ENCODE peak calls at places on chromosomes 5 and 9, in six cellular contexts. D is fibroblast of lung, U is neural progenitor cell, G is left ventricle myocardium inferior, A is A549, X is pancreas. O is an unnamed sample.
A peak's percentile ranks its signal among the peaks of the same experiment; 100 is the strongest.

GRCh38 chr5:149739371-149739770 is 9.3 kb downstream of the PPARGC1B start:
- DNase-seq in A (no peak), U (no peak), X (no peak), D (no peak), G (no peak), O (no peak)

GRCh38 chr9:6598249-6598725 is 47.2 kb downstream of the GLDC start:
- DNase-seq in U (no peak), D (peak; percentile 42), X (no peak), A (no peak), G (no peak), O (no peak)

GRCh38 chr9:100583019-100583802 is 5.3 kb downstream of the CAVIN4 start:
- DNase-seq in U (no peak), G (no peak), X (no peak), A (no peak), D (no peak), O (no peak)

GRCh38 chr9:82558855-82559615 is 503.9 kb downstream of the RASEF start:
- DNase-seq in X (no peak), D (peak; percentile 9), G (no peak), U (no peak), A (no peak), O (no peak)

GRCh38 chr5:172727551-172727950 is 43.4 kb downstream of the DUSP1 start:
- DNase-seq in X (no peak), U (no peak), D (no peak), G (no peak), A (no peak), O (no peak)

GRCh38 chr5:999724-1000123 is 8.9 kb upstream of the NKD2 start:
- DNase-seq in U (no peak), X (peak; percentile 1), G (no peak), A (no peak), D (no peak), O (no peak)

GRCh38 chr9:124810513-124811355 is 33.8 kb downstream of the OLFML2A start:
- DNase-seq in G (no peak), A (peak; percentile 80), U (peak; percentile 76), X (no peak), D (peak; percentile 79), O (no peak)

GRCh38 chr5:54785729-54786548 is 199.5 kb downstream of the ESM1 start:
- DNase-seq in A (no peak), X (peak; percentile 69), U (no peak), G (peak; percentile 60), D (peak; percentile 44), O (peak; percentile 31)

GRCh38 chr5:21152611-21153010 is 1164.6 kb upstream of the CDH18 start:
- DNase-seq in G (no peak), A (peak; percentile 58), D (peak; percentile 92), X (no peak), U (no peak), O (peak; percentile 96)

GRCh38 chr9:38020251-38021076 is 48.6 kb downstream of the SHB start:
- DNase-seq in A (no peak), U (no peak), X (no peak), G (no peak), D (no peak), O (no peak)

GRCh38 chr9:38024036-38024681 is 44.9 kb downstream of the SHB start:
- DNase-seq in A (peak; percentile 42), G (no peak), X (no peak), D (peak; percentile 69), U (peak; percentile 63), O (peak; percentile 84)

GRCh38 chr9:38023661-38024035 is 45.4 kb downstream of the SHB start:
- DNase-seq in U (no peak), D (no peak), X (no peak), G (no peak), A (no peak), O (no peak)

GRCh38 chr9:38022995-38023394 is 46.0 kb downstream of the SHB start:
- DNase-seq in A (no peak), G (no peak), X (peak; percentile 72), D (no peak), U (no peak), O (no peak)

GRCh38 chr9:38022203-38022602 is 46.8 kb downstream of the SHB start:
- DNase-seq in G (no peak), U (no peak), D (no peak), A (no peak), X (no peak), O (no peak)
- H3K27ac ChIP-seq in G (no peak overlapping the region), U (no peak overlapping the region), D (no peak overlapping the region), A (peak overlapping the region; percentile 97), X (peak overlapping the region; percentile 51), O (no peak overlapping the region)

GRCh38 chr5:134541736-134542376 is 16.4 kb downstream of the JADE2 start:
- DNase-seq in G (peak; percentile 55), U (peak; percentile 94), D (peak; percentile 71), X (peak; percentile 68), A (no peak), O (no peak)

GRCh38 chr5:134547579-134547978 is 22.1 kb downstream of the JADE2 start:
- DNase-seq in X (peak; percentile 68), U (no peak), G (peak; percentile 33), A (no peak), D (peak; percentile 94), O (peak; percentile 29)

GRCh38 chr5:134547999-134548626 is 22.6 kb downstream of the JADE2 start:
- DNase-seq in A (no peak), G (peak; percentile 10), U (no peak), X (no peak), D (no peak), O (no peak)

GRCh38 chr5:134543820-134544692 is 18.6 kb downstream of the JADE2 start:
- DNase-seq in U (no peak), A (no peak), G (peak; percentile 15), D (no peak), X (no peak), O (no peak)

DNA sequence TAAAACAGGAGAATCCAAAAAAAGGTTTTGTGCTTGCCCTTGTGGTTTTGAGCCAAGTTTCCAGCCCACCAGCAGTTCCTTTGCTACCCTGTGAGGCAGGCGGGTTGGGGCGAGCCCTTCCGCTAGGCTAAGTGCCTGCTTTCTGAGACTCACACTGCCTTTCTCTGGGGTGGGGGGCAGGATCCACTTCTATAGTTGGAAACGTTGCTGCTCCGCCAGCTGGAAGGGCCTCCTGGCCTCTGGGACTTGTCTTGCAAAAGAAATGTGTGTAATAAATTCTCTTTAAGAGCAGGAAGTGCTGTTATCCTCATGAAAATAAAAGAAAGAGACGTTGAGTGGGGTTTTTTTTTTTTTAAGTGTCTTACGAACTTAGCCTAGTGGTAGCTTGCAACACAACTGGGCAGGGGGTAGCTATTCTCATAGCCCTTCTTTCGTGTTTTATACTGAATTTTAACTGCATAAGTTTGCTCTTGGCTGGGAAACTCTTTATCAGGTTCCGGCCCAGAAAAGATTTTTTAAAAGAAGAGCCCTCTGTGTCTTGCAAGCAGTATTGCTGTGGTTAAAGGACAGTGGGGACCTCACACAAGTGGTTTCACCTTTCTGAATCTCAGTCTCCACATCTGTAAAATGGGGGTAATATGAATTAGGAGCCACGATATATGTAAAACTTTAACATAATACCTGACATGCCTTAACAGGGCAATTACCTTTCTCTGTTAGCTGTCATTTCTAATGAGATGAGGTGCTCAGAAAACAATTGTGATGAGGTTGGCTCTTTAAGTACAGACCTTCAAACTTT is 19.8 kb downstream of the JADE2 start:
- DNase-seq in G (peak; percentile 79), D (peak; percentile 66), A (no peak), X (no peak), U (no peak), O (peak; percentile 71)
- H3K4me1 ChIP-seq in G (peaks cover 86% of the 10 kb centered on the region), D (peaks cover 29% of the 10 kb centered on the region), A (peaks cover 27% of the 10 kb centered on the region), X (no peaks in the 10 kb centered on the region), U (peaks cover 12% of the 10 kb centered on the region), O (peaks cover 33% of the 10 kb centered on the region)

DNA sequence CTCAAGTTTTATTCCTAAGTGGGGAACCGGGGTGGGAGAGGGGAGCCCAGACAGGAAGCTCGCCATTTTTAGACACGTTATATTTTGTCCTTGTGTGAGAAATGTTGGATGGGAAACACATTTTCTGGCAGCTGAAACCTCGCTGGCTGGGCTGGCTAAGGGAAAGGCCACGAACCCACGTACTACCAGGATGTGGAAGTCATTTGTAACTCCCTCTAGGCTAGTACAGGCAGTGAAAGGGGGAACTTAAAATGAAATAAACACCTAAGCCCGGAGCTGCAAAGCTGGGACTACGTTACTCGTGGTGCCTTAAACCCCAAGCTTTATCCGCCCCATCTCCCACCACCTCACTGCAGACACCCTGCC is 42.5 kb downstream of the TMEM174 start:
- DNase-seq in X (no peak), A (no peak), U (no peak), D (no peak), G (no peak), O (no peak)
- H3K4me3 ChIP-seq in X (peak overlapping the region; percentile 10), A (peak overlapping the region; percentile 47), U (peak overlapping the region; percentile 41), D (peak overlapping the region; percentile 56), G (peak overlapping the region; percentile 61), O (peak overlapping the region; percentile 29)

DNA sequence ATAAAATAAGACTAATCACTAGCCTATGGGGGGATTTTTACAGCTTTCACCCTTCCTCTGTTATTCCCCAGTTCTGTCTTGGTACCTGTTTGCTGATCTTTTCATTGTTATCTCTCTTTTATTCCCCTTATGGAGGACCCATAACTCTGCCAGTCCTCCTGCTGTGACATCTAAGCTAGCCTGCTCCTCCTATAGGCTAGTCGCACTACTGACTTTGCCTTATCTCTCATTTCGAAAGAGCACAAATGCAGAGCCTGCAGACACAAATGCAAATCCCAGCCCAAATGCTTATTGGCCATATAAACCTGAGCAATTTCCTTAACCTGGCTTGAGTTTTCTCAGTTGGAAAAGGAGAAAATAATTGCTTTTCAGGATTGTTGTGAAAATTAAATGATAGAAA is 59.1 kb upstream of the CAMK4 start:
- DNase-seq in U (peak; percentile 26), G (no peak), A (no peak), X (no peak), D (no peak), O (no peak)
- H3K27ac ChIP-seq in U (no peak overlapping the region), G (no peak overlapping the region), A (no peak overlapping the region), X (no peak overlapping the region), D (no peak overlapping the region), O (no peak overlapping the region)